ENCODE peak calls at places on chromosomes 6 and 20, in six cellular contexts. One of them, this sample, is unnamed.

GRCh38 chr6:21033575-21034026 is 499.3 kb downstream of the CDKAL1 start:
- DNase-seq in HepG2: no peak
- DNase-seq in HCT116: no peak
- DNase-seq in GM12878: no peak
- DNase-seq in K562: no peak
- DNase-seq in H1: no peak
- DNase-seq in this sample: peak; percentile 32

GRCh38 chr6:42507901-42508300 is 55.9 kb upstream of the UBR2 start:
- DNase-seq in K562: no peak
- DNase-seq in GM12878: no peak
- DNase-seq in H1: no peak
- DNase-seq in HepG2: no peak
- DNase-seq in HCT116: no peak
- DNase-seq in this sample: no peak

GRCh38 chr6:145755682-145756081 is 20.4 kb upstream of the EPM2A start:
- DNase-seq in GM12878: no peak
- DNase-seq in HCT116: no peak
- DNase-seq in HepG2: no peak
- DNase-seq in K562: no peak
- DNase-seq in H1: no peak
- DNase-seq in this sample: no peak

GRCh38 chr20:2210646-2211556 is 84.9 kb upstream of the TGM3 start:
- DNase-seq in HepG2: no peak
- DNase-seq in GM12878: no peak
- DNase-seq in HCT116: no peak
- DNase-seq in H1: no peak
- DNase-seq in K562: peak; percentile 5
- DNase-seq in this sample: no peak

GRCh38 chr6:135434095-135434494 is 63.4 kb downstream of the AHI1 start:
- DNase-seq in HepG2: no peak
- DNase-seq in H1: no peak
- DNase-seq in HCT116: no peak
- DNase-seq in K562: no peak
- DNase-seq in GM12878: no peak
- DNase-seq in this sample: no peak

GRCh38 chr6:94511502-94512088 is 1065.7 kb upstream of the MANEA start:
- DNase-seq in H1: no peak
- DNase-seq in HepG2: no peak
- DNase-seq in GM12878: no peak
- DNase-seq in K562: no peak
- DNase-seq in HCT116: no peak
- DNase-seq in this sample: peak; percentile 5

GRCh38 chr20:2405693-2406065 is 25.0 kb downstream of the TGM6 start:
- DNase-seq in HCT116: no peak
- DNase-seq in GM12878: no peak
- DNase-seq in HepG2: no peak
- DNase-seq in K562: no peak
- DNase-seq in H1: no peak
- DNase-seq in this sample: no peak

GRCh38 chr20:3129094-3129493 is 30.6 kb downstream of the FASTKD5 start:
- DNase-seq in K562: peak; percentile 7
- DNase-seq in H1: no peak
- DNase-seq in GM12878: no peak
- DNase-seq in HepG2: no peak
- DNase-seq in HCT116: no peak
- DNase-seq in this sample: no peak

GRCh38 chr6:150005761-150006651 is 19.3 kb downstream of the RAET1L start:
- DNase-seq in H1: no peak
- DNase-seq in HCT116: no peak
- DNase-seq in GM12878: no peak
- DNase-seq in K562: peak; percentile 20
- DNase-seq in HepG2: no peak
- DNase-seq in this sample: no peak

GRCh38 chr6:83867527-83868161 is 8.2 kb downstream of the CYB5R4 start:
- DNase-seq in K562: peak; percentile 78
- DNase-seq in HepG2: no peak
- DNase-seq in GM12878: no peak
- DNase-seq in H1: no peak
- DNase-seq in HCT116: peak; percentile 21
- DNase-seq in this sample: no peak

GRCh38 chr20:32483351-32484220 is 101.5 kb downstream of the NOL4L start:
- DNase-seq in K562: no peak
- DNase-seq in H1: no peak
- DNase-seq in HepG2: peak; percentile 72
- DNase-seq in HCT116: peak; percentile 3
- DNase-seq in GM12878: no peak
- DNase-seq in this sample: peak; percentile 96

GRCh38 chr20:53738039-53738944 is 144.7 kb upstream of the ZNF217 start:
- DNase-seq in K562: peak; percentile 86
- DNase-seq in H1: peak; percentile 49
- DNase-seq in GM12878: no peak
- DNase-seq in HCT116: no peak
- DNase-seq in HepG2: peak; percentile 88
- DNase-seq in this sample: peak; percentile 34
- TF ChIP-seq JUND in K562: no peak
- TF ChIP-seq JUND in H1: no peak
- TF ChIP-seq JUND in GM12878: no peak
- TF ChIP-seq JUND in HCT116: no peak
- TF ChIP-seq JUND in HepG2: peak; percentile 50
- TF ChIP-seq JUND in this sample: no peak

GRCh38 chr6:10381133-10381829 is 33.6 kb downstream of the TFAP2A start:
- DNase-seq in H1: no peak
- DNase-seq in HCT116: no peak
- DNase-seq in GM12878: no peak
- DNase-seq in HepG2: no peak
- DNase-seq in K562: no peak
- DNase-seq in this sample: no peak
- H3K4me2 ChIP-seq in H1: peak overlapping the region; percentile 83
- H3K4me2 ChIP-seq in HCT116: no peak overlapping the region
- H3K4me2 ChIP-seq in GM12878: no peak overlapping the region
- H3K4me2 ChIP-seq in HepG2: no peak overlapping the region
- H3K4me2 ChIP-seq in K562: no peak overlapping the region
- H3K4me2 ChIP-seq in this sample: no peak overlapping the region

DNA sequence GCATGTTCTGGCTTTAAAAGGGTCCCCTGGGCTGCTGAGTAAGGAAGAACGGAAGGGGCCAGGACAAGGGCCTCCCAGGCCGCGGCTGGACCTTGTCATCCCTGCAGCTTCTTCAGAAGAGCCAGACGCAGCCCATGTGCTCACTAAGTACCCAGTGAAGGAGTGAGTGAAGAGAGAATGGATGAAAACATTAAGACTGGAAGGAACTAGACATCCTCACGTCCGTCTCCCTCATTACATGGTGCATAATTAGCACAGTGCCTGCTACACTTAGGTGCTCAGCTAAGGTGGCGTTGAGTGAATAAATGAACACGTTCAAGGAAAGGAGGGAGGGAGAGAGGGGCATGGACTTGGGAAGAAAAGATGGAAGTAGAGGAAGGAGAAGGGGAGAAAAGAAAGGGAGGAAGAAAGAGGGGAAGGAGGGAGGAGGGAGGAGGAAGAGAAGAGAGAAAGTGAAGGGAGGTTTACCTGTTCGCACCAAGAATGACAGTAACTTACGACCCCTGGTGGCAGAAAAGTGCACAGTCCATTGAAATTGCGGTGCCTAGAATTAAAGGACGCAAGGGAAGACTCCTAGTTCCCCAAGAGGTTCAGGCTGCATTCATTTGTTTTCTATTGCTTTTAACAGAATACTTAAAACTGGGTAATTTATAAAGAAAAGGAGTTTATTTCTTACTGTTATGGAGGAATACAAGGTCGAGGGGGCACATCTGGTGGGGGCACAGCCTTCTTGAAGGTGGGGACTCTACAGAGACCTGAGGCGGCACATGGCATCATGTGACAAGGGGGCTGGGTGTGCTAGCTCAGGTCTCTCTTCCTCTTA is 8.0 kb downstream of the TP53RK start:
- DNase-seq in H1: no peak
- DNase-seq in HCT116: no peak
- DNase-seq in K562: peak; percentile 81
- DNase-seq in GM12878: peak; percentile 27
- DNase-seq in HepG2: peak; percentile 82
- DNase-seq in this sample: peak; percentile 67
- TF ChIP-seq JUND in H1: no peak
- TF ChIP-seq JUND in HCT116: no peak
- TF ChIP-seq JUND in K562: no peak
- TF ChIP-seq JUND in GM12878: no peak
- TF ChIP-seq JUND in HepG2: no peak
- TF ChIP-seq JUND in this sample: no peak

GRCh38 chr20:23203951-23204730 is 118.0 kb upstream of the CD93 start:
- DNase-seq in HepG2: no peak
- DNase-seq in GM12878: no peak
- DNase-seq in H1: no peak
- DNase-seq in HCT116: no peak
- DNase-seq in K562: peak; percentile 55
- DNase-seq in this sample: no peak
- H3K4me2 ChIP-seq in HepG2: no peak overlapping the region
- H3K4me2 ChIP-seq in GM12878: no peak overlapping the region
- H3K4me2 ChIP-seq in H1: peak overlapping the region; percentile 1
- H3K4me2 ChIP-seq in HCT116: no peak overlapping the region
- H3K4me2 ChIP-seq in K562: peak overlapping the region; percentile 39
- H3K4me2 ChIP-seq in this sample: no peak overlapping the region

This sample was measured in SK-N-SH.